ENCODE peak calls at places on chromosome 1, in ten cellular contexts. H is transverse colon, F is MM.1S, S is A549, Q is right lobe of liver, E is tibial nerve, G is neuronal stem cell, Z is psoas muscle, O is heart right ventricle, D is small intestine. V is an unnamed sample.

GRCh38 chr1:12142141-12142823 is 24.5 kb upstream of the TNFRSF1B start:
- DNase-seq in O (no peak), D (no peak), E (no peak), Z (no peak), H (no peak), G (peak; percentile 9), S (no peak), Q (no peak), F (no peak), V (no peak)

GRCh38 chr1:62962794-62963776 is 179.2 kb downstream of the ATG4C start:
- DNase-seq in S (peak; percentile 37), H (peak; percentile 26), Z (no peak), G (peak; percentile 61), F (peak; percentile 51), D (peak; percentile 94), O (no peak), Q (no peak), E (no peak), V (peak; percentile 28)

GRCh38 chr1:99465176-99465900 is 180.6 kb upstream of the PALMD start:
- DNase-seq in Z (no peak), O (no peak), F (no peak), H (no peak), Q (no peak), G (no peak), S (no peak), E (no peak), D (no peak), V (no peak)

GRCh38 chr1:234901491-234902049 is 227.1 kb downstream of the TOMM20 start:
- DNase-seq in D (no peak), F (no peak), Q (no peak), O (no peak), Z (no peak), S (no peak), E (no peak), G (no peak), H (no peak), V (no peak)

GRCh38 chr1:119347858-119348257 is 20.7 kb upstream of the HAO2 start:
- DNase-seq in F (peak; percentile 18), H (no peak), S (no peak), D (no peak), G (no peak), O (no peak), E (no peak), Z (no peak), Q (no peak), V (no peak)

GRCh38 chr1:232223887-232224286 is 406.0 kb downstream of the SIPA1L2 start:
- DNase-seq in E (no peak), F (no peak), H (no peak), S (no peak), D (no peak), Z (no peak), O (no peak), G (no peak), Q (no peak), V (no peak)

GRCh38 chr1:225877570-225877969 is 4.6 kb downstream of the TMEM63A start:
- DNase-seq in O (peak; percentile 62), G (peak; percentile 46), Z (peak; percentile 87), Q (peak; percentile 79), H (peak; percentile 67), S (peak; percentile 64), E (peak; percentile 26), D (peak; percentile 77), F (peak; percentile 40), V (no peak)

GRCh38 chr1:236220473-236220872 is 61.3 kb downstream of the ERO1B start:
- DNase-seq in Z (no peak), S (no peak), F (no peak), D (no peak), H (no peak), E (no peak), O (no peak), Q (no peak), G (no peak), V (no peak)

GRCh38 chr1:23636009-23636408 is 55.6 kb upstream of the RPL11 start:
- DNase-seq in D (no peak), Q (no peak), O (no peak), S (no peak), H (no peak), G (no peak), E (no peak), Z (no peak), F (no peak), V (no peak)

GRCh38 chr1:23632479-23633160 is 59.0 kb upstream of the RPL11 start:
- DNase-seq in E (no peak), S (no peak), D (no peak), G (no peak), O (no peak), Z (no peak), H (no peak), F (no peak), Q (no peak), V (no peak)

GRCh38 chr1:23638188-23638619 is 53.4 kb upstream of the RPL11 start:
- DNase-seq in Q (no peak), E (no peak), H (no peak), D (no peak), Z (peak; percentile 62), O (no peak), G (no peak), S (no peak), F (no peak), V (no peak)

GRCh38 chr1:23634840-23635642 is 56.6 kb upstream of the RPL11 start:
- DNase-seq in Z (peak; percentile 61), Q (no peak), D (peak; percentile 85), H (peak; percentile 69), S (peak; percentile 86), E (no peak), G (peak; percentile 70), O (peak; percentile 32), F (peak; percentile 70), V (peak; percentile 49)

DNA sequence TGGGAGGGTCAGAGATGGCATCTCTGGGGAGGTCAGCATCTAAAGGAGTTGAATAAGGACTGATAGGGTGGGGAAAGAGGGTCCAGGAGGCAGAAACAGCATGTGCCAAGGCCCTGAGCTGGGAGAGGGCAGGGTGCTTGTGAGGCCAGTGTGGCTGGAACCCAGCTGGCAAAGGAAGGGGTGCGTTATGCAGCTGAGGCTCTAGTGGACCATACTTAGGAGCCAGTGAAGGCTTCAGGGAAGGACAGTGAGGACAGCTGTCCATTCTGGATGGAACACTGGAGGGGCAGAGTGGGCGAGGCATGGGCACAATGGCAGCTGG is 57.1 kb upstream of the RPL11 start:
- DNase-seq in F (no peak), G (no peak), Z (no peak), S (no peak), H (no peak), Q (no peak), D (no peak), E (no peak), O (no peak), V (no peak)
- H3K4me3 ChIP-seq in F (no peak overlapping the region), G (no peak overlapping the region), Z (no peak overlapping the region), S (no peak overlapping the region), H (no peak overlapping the region), Q (no peak overlapping the region), D (no peak overlapping the region), E (no peak overlapping the region), O (no peak overlapping the region), V (peak overlapping the region; percentile 10)

GRCh38 chr1:61293197-61293596 is 210.8 kb downstream of the NFIA start:
- DNase-seq in D (no peak), S (no peak), O (no peak), E (no peak), G (no peak), F (no peak), H (no peak), Q (no peak), Z (no peak), V (no peak)

GRCh38 chr1:61290525-61290924 is 208.2 kb downstream of the NFIA start:
- DNase-seq in H (no peak), E (no peak), F (no peak), S (no peak), O (no peak), D (no peak), Q (no peak), G (no peak), Z (no peak), V (no peak)

GRCh38 chr1:61295818-61296537 is 213.6 kb downstream of the NFIA start:
- DNase-seq in D (no peak), H (no peak), G (no peak), S (no peak), Z (no peak), O (no peak), Q (no peak), E (no peak), F (no peak), V (no peak)

GRCh38 chr1:61294828-61295428 is 212.6 kb downstream of the NFIA start:
- DNase-seq in Q (no peak), S (no peak), D (no peak), H (no peak), Z (no peak), F (no peak), O (no peak), E (no peak), G (no peak), V (no peak)

DNA sequence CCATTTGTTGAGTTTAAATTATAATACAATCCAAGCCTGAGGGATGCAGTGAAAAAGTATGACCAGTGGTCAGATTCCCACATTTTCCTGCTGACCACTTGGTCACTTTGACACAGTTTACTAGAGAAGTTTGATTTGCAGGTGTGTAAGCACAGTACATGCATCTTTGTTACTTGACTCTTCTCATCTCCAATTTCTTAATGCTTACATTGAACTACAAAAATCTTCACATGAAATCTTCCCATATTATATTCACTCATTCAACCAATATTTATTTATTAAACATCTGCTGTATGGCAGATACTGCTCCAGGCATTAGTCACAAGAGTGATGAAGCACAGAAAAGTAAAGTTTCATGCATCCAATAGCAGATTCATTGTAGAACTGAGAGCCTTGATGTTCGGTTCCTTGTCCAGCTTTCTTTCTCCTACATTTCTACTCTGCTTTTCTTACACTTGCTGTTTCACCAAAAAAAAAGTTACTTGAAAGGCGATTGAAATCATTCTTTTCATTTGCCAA is 211.7 kb downstream of the NFIA start:
- DNase-seq in F (no peak), D (no peak), S (no peak), H (no peak), Q (no peak), Z (no peak), O (no peak), E (no peak), G (no peak), V (no peak)
- H3K27ac ChIP-seq in F (no peak overlapping the region), D (no peak overlapping the region), S (no peak overlapping the region), H (no peak overlapping the region), Q (no peak overlapping the region), Z (no peak overlapping the region), O (no peak overlapping the region), E (no peak overlapping the region), G (no peak overlapping the region), V (no peak overlapping the region)

GRCh38 chr1:207818971-207819451 is 67.2 kb downstream of the CD46 start:
- DNase-seq in G (no peak), F (no peak), S (peak; percentile 46), D (no peak), O (no peak), E (no peak), Q (no peak), H (no peak), Z (peak; percentile 72), V (no peak)
- H3K4me3 ChIP-seq in G (no peak overlapping the region), F (no peak overlapping the region), S (no peak overlapping the region), D (no peak overlapping the region), O (peak overlapping the region; percentile 76), E (no peak overlapping the region), Q (no peak overlapping the region), H (peak overlapping the region; percentile 76), Z (peak overlapping the region; percentile 83), V (no peak overlapping the region)

DNA sequence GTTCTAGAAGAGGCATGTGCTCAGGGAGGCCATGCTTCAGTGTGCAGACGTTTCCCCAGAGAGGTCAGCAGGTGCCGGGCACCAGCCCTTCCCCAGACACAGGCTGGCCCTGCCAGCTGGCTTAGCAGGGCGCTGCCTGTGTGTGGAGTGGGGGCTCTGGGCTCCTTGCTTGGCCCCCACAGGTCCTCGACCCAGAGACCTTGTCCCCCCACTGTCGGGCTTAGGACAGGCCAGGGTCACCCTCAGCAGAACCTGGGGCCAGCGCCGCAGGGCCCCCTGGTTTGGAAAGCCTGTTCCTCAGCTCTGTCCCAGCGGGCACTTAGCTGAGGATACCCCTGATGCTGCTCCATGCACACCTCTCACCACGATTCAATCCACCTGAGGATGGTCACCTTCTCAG is 172.3 kb upstream of the ARHGEF16 start:
- DNase-seq in G (no peak), D (no peak), Q (no peak), Z (no peak), H (no peak), F (no peak), S (no peak), E (no peak), O (no peak), V (no peak)
- H3K27ac ChIP-seq in G (no peak overlapping the region), D (no peak overlapping the region), Q (no peak overlapping the region), Z (no peak overlapping the region), H (no peak overlapping the region), F (no peak overlapping the region), S (no peak overlapping the region), E (peak overlapping the region; percentile 30), O (no peak overlapping the region), V (no peak overlapping the region)

V was measured in CD4-positive, CD25-positive, alpha-beta regulatory T cell.